ENCODE peak calls at places on chromosomes 13 and 19, in five cellular contexts. A is lung; C is ovary; F is CD4-positive, CD25-positive, alpha-beta regulatory T cell; X is naive thymus-derived CD4-positive, alpha-beta T cell. H is an unnamed sample.

GRCh38 chr19:40803857-40804782 is 5.1 kb downstream of the EGLN2 start:
- DNase-seq in A (peak; percentile 83), C (no peak), F (peak; percentile 96), X (peak; percentile 90), H (peak; percentile 24)

GRCh38 chr19:15291666-15292065 is 40.7 kb downstream of the BRD4 start:
- DNase-seq in F (no peak), A (no peak), X (no peak), C (no peak), H (no peak)

GRCh38 chr13:42110410-42111155 is 62.1 kb downstream of the DGKH start:
- DNase-seq in A (no peak), X (peak; percentile 65), C (peak; percentile 22), F (peak; percentile 81), H (peak; percentile 52)

GRCh38 chr19:13978721-13979191 is 26.4 kb downstream of the DCAF15 start:
- DNase-seq in X (no peak), C (peak; percentile 51), F (no peak), A (no peak), H (no peak)

GRCh38 chr19:11513946-11514345 is 8.3 kb upstream of the ZNF653 start:
- DNase-seq in X (no peak), F (no peak), A (no peak), C (no peak), H (no peak)

GRCh38 chr19:35773020-35773809 is 2.1 kb upstream of the ARHGAP33 start:
- DNase-seq in F (no peak), X (no peak), C (no peak), A (no peak), H (no peak)

GRCh38 chr13:51764184-51765141 is 39.5 kb downstream of the DHRS12 start:
- DNase-seq in C (peak; percentile 62), F (peak; percentile 63), X (peak; percentile 45), A (no peak), H (peak; percentile 68)

GRCh38 chr13:27783111-27783510 is 9.2 kb upstream of the GSX1 start:
- DNase-seq in A (no peak), C (no peak), X (no peak), F (no peak), H (no peak)

GRCh38 chr19:13507053-13507611 is 853 bp upstream of the CACNA1A start:
- DNase-seq in C (no peak), A (no peak), F (no peak), X (no peak), H (no peak)

GRCh38 chr19:46606019-46606418 is 4.9 kb downstream of the CALM3 start:
- DNase-seq in C (no peak), F (no peak), A (no peak), X (no peak), H (no peak)

GRCh38 chr13:42219870-42220269 is 52.1 kb upstream of the AKAP11 start:
- DNase-seq in F (no peak), C (no peak), A (no peak), X (no peak), H (no peak)

GRCh38 chr13:23711355-23711754 is 141.1 kb downstream of the TNFRSF19 start:
- DNase-seq in X (no peak), A (no peak), F (no peak), C (no peak), H (no peak)

GRCh38 chr13:111396457-111396856 is 76.0 kb downstream of the TEX29 start:
- DNase-seq in C (no peak), F (no peak), A (no peak), X (no peak), H (no peak)

DNA sequence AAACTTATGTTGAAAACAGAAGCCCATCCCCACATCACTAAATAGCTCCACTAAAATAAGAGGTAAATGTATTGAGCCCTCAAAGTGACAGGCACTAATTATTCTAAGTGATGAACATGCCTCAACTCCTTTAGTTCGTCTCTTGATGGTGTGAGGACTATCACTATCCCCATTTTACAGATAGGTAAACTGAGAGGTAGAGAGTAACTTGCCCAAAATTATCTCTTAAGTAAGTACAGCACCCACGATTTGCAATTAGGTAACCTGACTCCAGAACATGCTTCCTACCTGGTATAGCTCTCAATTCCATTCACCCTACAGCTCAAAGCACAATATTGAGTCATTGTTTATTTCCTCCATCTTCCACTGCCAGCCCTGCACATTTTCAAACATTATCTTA is 12.7 kb downstream of the ZAR1L start:
- DNase-seq in A (no peak), X (no peak), F (no peak), C (no peak), H (no peak)
- H3K4me3 ChIP-seq in A (no peak overlapping the region), X (no peak overlapping the region), F (no peak overlapping the region), C (no peak overlapping the region), H (no peak overlapping the region)

GRCh38 chr19:38657633-38658222 is 10.3 kb downstream of the ACTN4 start:
- DNase-seq in A (no peak), C (no peak), X (peak; percentile 19), F (no peak), H (no peak)
- H3K27ac ChIP-seq in A (peak overlapping the region; percentile 81), C (no peak overlapping the region), X (no peak overlapping the region), F (peak overlapping the region; percentile 83), H (peak overlapping the region; percentile 31)

GRCh38 chr13:35854286-35854685 is 276.9 kb downstream of the DCLK1 start:
- DNase-seq in A (no peak), F (no peak), C (no peak), X (no peak), H (no peak)

GRCh38 chr13:35857769-35858168 is 273.4 kb downstream of the DCLK1 start:
- DNase-seq in A (no peak), X (no peak), C (no peak), F (no peak), H (no peak)

GRCh38 chr13:35856084-35856483 is 275.1 kb downstream of the DCLK1 start:
- DNase-seq in F (no peak), C (no peak), A (no peak), X (no peak), H (no peak)

GRCh38 chr13:35856721-35857346 is 274.3 kb downstream of the DCLK1 start:
- DNase-seq in F (no peak), C (no peak), X (no peak), A (no peak), H (no peak)

GRCh38 chr13:35855531-35856019 is 275.6 kb downstream of the DCLK1 start:
- DNase-seq in X (no peak), C (no peak), A (no peak), F (no peak), H (no peak)
- H3K4me3 ChIP-seq in X (no peak overlapping the region), C (no peak overlapping the region), A (no peak overlapping the region), F (no peak overlapping the region), H (no peak overlapping the region)

GRCh38 chr13:75669706-75670105 is 33.6 kb downstream of the LMO7 start:
- DNase-seq in A (no peak), F (no peak), C (no peak), X (no peak), H (no peak)

GRCh38 chr13:75675421-75675820 is 39.3 kb downstream of the LMO7 start:
- DNase-seq in C (no peak), F (no peak), A (no peak), X (no peak), H (no peak)

GRCh38 chr13:75666646-75667351 is 30.7 kb downstream of the LMO7 start:
- DNase-seq in A (no peak), F (no peak), X (no peak), C (no peak), H (no peak)

GRCh38 chr13:75670496-75670895 is 34.4 kb downstream of the LMO7 start:
- DNase-seq in F (no peak), C (no peak), X (no peak), A (no peak), H (no peak)
- H3K27ac ChIP-seq in F (no peak overlapping the region), C (no peak overlapping the region), X (no peak overlapping the region), A (no peak overlapping the region), H (no peak overlapping the region)

DNA sequence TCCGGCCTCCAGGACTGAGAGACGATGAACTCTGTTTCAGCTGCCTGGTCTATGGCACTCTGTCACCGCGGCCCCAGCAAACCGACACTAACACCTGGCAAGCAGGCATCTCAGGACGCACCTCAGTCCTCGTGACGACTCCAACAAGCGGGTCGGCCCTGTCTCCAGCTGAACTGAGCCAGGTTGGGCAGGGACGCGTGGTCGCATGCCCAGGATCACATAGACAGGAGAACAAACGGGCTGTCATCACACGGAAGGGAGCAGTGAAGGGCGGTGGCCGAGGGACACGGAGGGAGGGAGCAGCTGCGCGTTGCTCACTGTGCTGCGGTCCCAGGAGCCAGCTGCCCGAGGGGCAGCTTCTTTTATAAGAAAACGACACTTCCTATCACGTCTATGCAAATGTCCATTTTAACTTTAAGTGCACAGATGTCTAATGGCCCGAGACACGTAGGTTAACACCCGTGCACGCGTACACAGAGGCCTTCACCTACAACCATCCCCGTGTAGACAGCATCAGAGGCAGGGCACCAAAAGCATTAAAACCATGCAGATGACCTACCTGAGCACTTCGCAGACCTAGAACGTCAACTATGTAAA is 8.9 kb downstream of the SGTA start:
- DNase-seq in X (no peak), F (no peak), C (no peak), A (no peak), H (no peak)
- H3K4me3 ChIP-seq in X (no peak overlapping the region), F (no peak overlapping the region), C (no peak overlapping the region), A (no peak overlapping the region), H (no peak overlapping the region)

GRCh38 chr13:46340631-46341111 is 46.4 kb downstream of the RUBCNL start:
- DNase-seq in A (no peak), F (no peak), C (no peak), X (no peak), H (no peak)

GRCh38 chr13:46341112-46341711 is 45.8 kb downstream of the RUBCNL start:
- DNase-seq in A (no peak), F (no peak), C (no peak), X (peak; percentile 13), H (no peak)

GRCh38 chr13:46342538-46342937 is 44.5 kb downstream of the RUBCNL start:
- DNase-seq in A (no peak), F (no peak), X (no peak), C (no peak), H (no peak)

GRCh38 chr13:46343279-46343949 is 43.6 kb downstream of the RUBCNL start:
- DNase-seq in A (no peak), C (no peak), F (no peak), X (no peak), H (no peak)

GRCh38 chr13:46339035-46339666 is 47.9 kb downstream of the RUBCNL start:
- DNase-seq in F (no peak), C (no peak), X (no peak), A (no peak), H (no peak)
- H3K27ac ChIP-seq in F (no peak overlapping the region), C (no peak overlapping the region), X (no peak overlapping the region), A (peak overlapping the region; percentile 13), H (no peak overlapping the region)

GRCh38 chr19:57572415-57572947 is 6.2 kb downstream of the ZNF416 start:
- DNase-seq in X (no peak), C (no peak), F (no peak), A (no peak), H (no peak)

GRCh38 chr19:57576661-57577060 is 2.0 kb downstream of the ZNF416 start:
- DNase-seq in F (no peak), A (no peak), C (no peak), X (no peak), H (no peak)

GRCh38 chr19:57566396-57567256 is 7.0 kb upstream of the ZNF550 start:
- DNase-seq in A (no peak), C (no peak), F (peak; percentile 32), X (no peak), H (no peak)

GRCh38 chr19:57570707-57571106 is 8.0 kb downstream of the ZNF416 start:
- DNase-seq in X (no peak), F (no peak), A (no peak), C (no peak), H (no peak)
- H3K4me3 ChIP-seq in X (no peak overlapping the region), F (no peak overlapping the region), A (no peak overlapping the region), C (no peak overlapping the region), H (no peak overlapping the region)

H was measured in MM.1S.